ENCODE peak calls at places on chromosomes 6 and 20, in four cellular contexts. G, H, L and C are unnamed samples.

GRCh38 chr20:53142651-53143177 is 170.6 kb downstream of the TSHZ2 start:
- DNase-seq in L (no peak), H (no peak), G (no peak), C (no peak)

GRCh38 chr6:46933751-46934150 is 12.0 kb upstream of the ADGRF5 start:
- DNase-seq in L (no peak), G (no peak), H (peak), C (no peak)

GRCh38 chr6:154197176-154197850 is 158.3 kb downstream of the OPRM1 start:
- DNase-seq in H (peak), G (no peak), L (no peak), C (no peak)

GRCh38 chr6:118316796-118317384 is 231.2 kb upstream of the PLN start:
- DNase-seq in G (no peak), H (no peak), L (no peak), C (no peak)

GRCh38 chr6:82954351-82954750 is 111.3 kb downstream of the UBE3D start:
- DNase-seq in H (no peak), G (no peak), L (no peak), C (no peak)

GRCh38 chr6:34338811-34339210 is 53.7 kb downstream of the NUDT3 start:
- DNase-seq in L (no peak), H (no peak), G (no peak), C (no peak)

GRCh38 chr20:59434950-59435349 is 134.5 kb downstream of the EDN3 start:
- DNase-seq in H (no peak), G (no peak), L (peak), C (no peak)

GRCh38 chr6:117237561-117237960 is 27.8 kb upstream of the VGLL2 start:
- DNase-seq in G (no peak), H (peak), L (no peak), C (no peak)

GRCh38 chr6:157821342-157822033 is 1.6 kb upstream of the SNX9 start:
- DNase-seq in G (no peak), H (no peak), L (no peak), C (no peak)

GRCh38 chr20:35134472-35134871 is 12.7 kb downstream of the EDEM2 start:
- DNase-seq in L (no peak), G (no peak), H (no peak), C (no peak)

GRCh38 chr6:37547564-37548061 is 47.9 kb upstream of the CCDC167 start:
- DNase-seq in L (peak), G (no peak), H (peak), C (no peak)

GRCh38 chr6:158816329-158816728 is 2.8 kb downstream of the EZR start:
- DNase-seq in H (no peak), G (no peak), L (no peak), C (no peak)

GRCh38 chr6:129592516-129593232 is 117.3 kb downstream of the ARHGAP18 start:
- DNase-seq in H (peak), G (no peak), L (no peak), C (no peak)

GRCh38 chr20:50625986-50626677 is 65.2 kb downstream of the RIPOR3 start:
- DNase-seq in L (peak), G (no peak), H (peak), C (peak)

GRCh38 chr6:119134752-119135151 is 56.3 kb upstream of the FAM184A start:
- DNase-seq in H (no peak), G (no peak), L (no peak), C (no peak)